ENCODE peak calls at places on chromosomes 3 and 15, in seven cellular contexts. S is kidney; G is H9; L is heart left ventricle; W is PC-3; D is CD8-positive, alpha-beta memory T cell; X is psoas muscle. B is an unnamed sample.
A peak's percentile ranks its signal among the peaks of the same experiment; 100 is the strongest.

GRCh38 chr3:115727135-115727534 is 103.8 kb downstream of the GAP43 start:
- DNase-seq in G (no peak), D (no peak), W (no peak), S (no peak), L (no peak), X (no peak), B (no peak)

GRCh38 chr3:187628169-187628568 is 42.0 kb downstream of the SST start:
- DNase-seq in D (no peak), G (peak; percentile 42), W (no peak), X (no peak), S (no peak), L (no peak), B (no peak)

GRCh38 chr3:129983561-129983960 is 9.0 kb downstream of the TRH start:
- DNase-seq in D (no peak), S (no peak), L (no peak), G (no peak), W (no peak), X (no peak), B (no peak)

GRCh38 chr3:110686691-110687090 is 384.9 kb upstream of the NECTIN3 start:
- DNase-seq in L (no peak), S (no peak), W (no peak), X (no peak), G (no peak), D (no peak), B (no peak)

GRCh38 chr3:195372220-195372619 is 70.6 kb downstream of the ACAP2 start:
- DNase-seq in W (peak; percentile 12), X (no peak), D (no peak), L (no peak), S (no peak), G (no peak), B (no peak)

GRCh38 chr3:134353831-134354611 is 20.2 kb downstream of the AMOTL2 start:
- DNase-seq in L (peak; percentile 14), S (peak; percentile 88), W (no peak), X (peak; percentile 46), G (no peak), D (no peak), B (no peak)

GRCh38 chr3:46334911-46335478 is 18.9 kb upstream of the CCR2 start:
- DNase-seq in D (no peak), W (peak; percentile 72), G (no peak), L (no peak), S (no peak), X (no peak), B (no peak)

GRCh38 chr15:96764946-96765345 is 434.4 kb downstream of the NR2F2 start:
- DNase-seq in W (no peak), L (no peak), S (no peak), G (no peak), X (no peak), D (no peak), B (no peak)

GRCh38 chr3:64049136-64049535 is 25.8 kb upstream of the PSMD6 start:
- DNase-seq in W (peak; percentile 78), L (no peak), X (no peak), S (no peak), D (no peak), G (no peak), B (no peak)

GRCh38 chr3:51502562-51502910 is 2.7 kb upstream of the DCAF1 start:
- DNase-seq in D (no peak), W (no peak), S (no peak), L (no peak), G (no peak), X (no peak), B (no peak)

GRCh38 chr15:94412979-94413741 is 181.8 kb downstream of the MCTP2 start:
- DNase-seq in W (peak; percentile 35), S (no peak), X (no peak), L (no peak), G (no peak), D (no peak), B (no peak)

GRCh38 chr3:116863842-116864626 is 154.5 kb downstream of the TUSC7 start:
- DNase-seq in L (no peak), X (no peak), G (peak; percentile 67), S (no peak), W (peak; percentile 52), D (no peak), B (no peak)

GRCh38 chr3:123390865-123391613 is 57.9 kb downstream of the ADCY5 start:
- DNase-seq in W (no peak), X (peak; percentile 62), D (no peak), L (peak; percentile 33), G (no peak), S (peak; percentile 86), B (no peak)

GRCh38 chr15:100043069-100043641 is 298.6 kb downstream of the ADAMTS17 start:
- DNase-seq in L (no peak), D (no peak), W (peak; percentile 96), X (peak; percentile 78), S (no peak), G (no peak), B (no peak)

GRCh38 chr3:72641684-72642083 is 206.6 kb downstream of the SHQ1 start:
- DNase-seq in G (no peak), W (peak; percentile 27), X (no peak), L (no peak), S (no peak), D (no peak), B (no peak)

GRCh38 chr3:132083583-132084372 is 49.0 kb upstream of the CPNE4 start:
- DNase-seq in W (peak; percentile 82), D (no peak), X (no peak), L (no peak), S (no peak), G (peak; percentile 32), B (no peak)

GRCh38 chr3:58260261-58260731 is 22.7 kb downstream of the ABHD6 start:
- DNase-seq in W (peak; percentile 96), X (no peak), D (no peak), L (no peak), G (no peak), S (no peak), B (no peak)

GRCh38 chr3:73813291-73813977 is 188.7 kb upstream of the PDZRN3 start:
- DNase-seq in W (no peak), X (no peak), D (no peak), S (no peak), G (no peak), L (no peak), B (no peak)

GRCh38 chr15:31338879-31339557 is 12.4 kb downstream of the KLF13 start:
- DNase-seq in G (peak; percentile 47), S (peak; percentile 91), W (peak; percentile 27), X (peak; percentile 72), D (no peak), L (peak; percentile 80), B (no peak)

GRCh38 chr3:142394921-142395622 is 52.8 kb downstream of the XRN1 start:
- DNase-seq in L (no peak), G (no peak), X (no peak), W (no peak), S (no peak), D (no peak), B (no peak)

GRCh38 chr3:69288161-69288895 is 97.6 kb downstream of the FRMD4B start:
- DNase-seq in G (peak; percentile 83), L (no peak), D (peak; percentile 4), S (no peak), X (no peak), W (no peak), B (no peak)

GRCh38 chr15:43975750-43976149 is 148.9 kb downstream of the WDR76 start:
- DNase-seq in W (no peak), G (no peak), X (no peak), L (no peak), D (no peak), S (no peak), B (no peak)

GRCh38 chr15:43977072-43977884 is 150.5 kb downstream of the WDR76 start:
- DNase-seq in G (no peak), W (peak; percentile 30), D (no peak), S (no peak), X (no peak), L (no peak), B (peak; percentile 41)

GRCh38 chr15:43974852-43975251 is 148.1 kb downstream of the WDR76 start:
- DNase-seq in X (no peak), S (no peak), L (no peak), G (no peak), D (no peak), W (no peak), B (no peak)

GRCh38 chr15:43969802-43970375 is 143.1 kb downstream of the WDR76 start:
- DNase-seq in L (no peak), X (no peak), W (no peak), D (no peak), S (no peak), G (no peak), B (no peak)

DNA sequence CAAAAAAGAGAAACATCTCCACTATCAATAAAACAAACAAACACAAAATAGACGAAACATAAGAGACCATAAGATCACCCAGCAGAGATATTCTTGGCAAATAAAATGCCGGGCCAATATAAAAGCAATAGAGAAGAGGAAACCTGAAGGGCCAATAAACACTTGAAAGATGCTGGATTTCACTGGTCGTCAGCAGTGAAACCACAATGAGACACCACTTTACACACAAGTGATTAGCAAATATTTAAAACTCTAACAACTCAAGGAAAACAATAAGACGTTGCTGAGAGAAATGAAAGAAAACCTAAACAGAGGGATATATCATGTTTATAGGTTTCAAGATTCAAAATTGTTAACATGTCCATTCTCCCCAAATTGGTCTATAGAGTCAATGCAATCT is 148.5 kb downstream of the WDR76 start:
- DNase-seq in G (no peak), X (no peak), D (no peak), L (no peak), W (no peak), S (no peak), B (no peak)
- H3K27ac ChIP-seq in G (no peak overlapping the region), X (no peak overlapping the region), D (no peak overlapping the region), L (no peak overlapping the region), W (no peak overlapping the region), S (no peak overlapping the region), B (no peak overlapping the region)

GRCh38 chr15:69762373-69763148 is 309.9 kb downstream of the RPLP1 start:
- DNase-seq in L (no peak), S (no peak), G (peak; percentile 72), W (peak; percentile 27), X (no peak), D (no peak), B (no peak)
- H3K27ac ChIP-seq in L (no peak overlapping the region), S (no peak overlapping the region), G (no peak overlapping the region), W (no peak overlapping the region), X (no peak overlapping the region), D (no peak overlapping the region), B (no peak overlapping the region)

GRCh38 chr3:71101581-71101980 is 481.9 kb downstream of the FOXP1 start:
- DNase-seq in W (no peak), D (no peak), S (no peak), G (no peak), X (no peak), L (no peak), B (no peak)

GRCh38 chr3:71099997-71100719 is 483.4 kb downstream of the FOXP1 start:
- DNase-seq in D (no peak), S (no peak), L (no peak), W (no peak), X (no peak), G (no peak), B (no peak)

GRCh38 chr3:71103430-71103881 is 480.1 kb downstream of the FOXP1 start:
- DNase-seq in S (no peak), L (peak; percentile 67), X (peak; percentile 51), G (no peak), W (peak; percentile 79), D (no peak), B (no peak)

GRCh38 chr3:71102111-71103039 is 481.2 kb downstream of the FOXP1 start:
- DNase-seq in S (no peak), L (no peak), D (no peak), W (peak; percentile 83), X (no peak), G (no peak), B (no peak)

GRCh38 chr3:71101014-71101413 is 482.5 kb downstream of the FOXP1 start:
- DNase-seq in W (peak; percentile 93), D (no peak), S (no peak), G (no peak), L (no peak), X (no peak), B (no peak)
- H3K27ac ChIP-seq in W (peak overlapping the region; percentile 74), D (no peak overlapping the region), S (no peak overlapping the region), G (no peak overlapping the region), L (no peak overlapping the region), X (no peak overlapping the region), B (peak overlapping the region; percentile 14)

GRCh38 chr15:42159381-42160015 is 3.1 kb upstream of the PLA2G4F start:
- DNase-seq in W (no peak), D (no peak), X (peak; percentile 83), S (no peak), L (peak; percentile 84), G (no peak), B (no peak)
- H3K27ac ChIP-seq in W (no peak overlapping the region), D (no peak overlapping the region), X (peak overlapping the region; percentile 71), S (no peak overlapping the region), L (peak overlapping the region; percentile 74), G (no peak overlapping the region), B (no peak overlapping the region)

B was measured in CD4-positive, alpha-beta memory T cell.